ENCODE peak calls at places on chromosomes 4 and X, in six cellular contexts. Y is lower leg skin; C is naive thymus-derived CD4-positive, alpha-beta T cell; W is fibroblast of the aortic adventitia; Q is fibroblast of mammary gland; L is LNCaP clone FGC. F is an unnamed sample.

GRCh38 chr4:173167793-173168395 is 717 bp upstream of the GALNT7 start:
- DNase-seq in Y (no peak), C (no peak), W (peak; percentile 22), Q (peak; percentile 35), L (peak; percentile 82), F (peak; percentile 61)

GRCh38 chr4:93478805-93479204 is 349.7 kb upstream of the ATOH1 start:
- DNase-seq in Y (no peak), C (no peak), W (no peak), Q (no peak), L (no peak), F (no peak)

GRCh38 chr4:683247-683897 is 5.6 kb downstream of the SLC49A3 start:
- DNase-seq in Y (no peak), C (no peak), W (no peak), Q (no peak), L (no peak), F (no peak)

GRCh38 chr4:8019396-8020365 is 80.0 kb upstream of the AFAP1 start:
- DNase-seq in Y (peak; percentile 53), C (no peak), W (no peak), Q (no peak), L (no peak), F (no peak)

GRCh38 chrX:154048398-154048797 is 28.7 kb upstream of the IRAK1 start:
- DNase-seq in Y (no peak), C (no peak), W (no peak), Q (no peak), L (no peak), F (no peak)

GRCh38 chrX:53056292-53056691 is 7.7 kb downstream of the GPR173 start:
- DNase-seq in Y (no peak), C (no peak), W (no peak), Q (peak; percentile 50), L (no peak), F (no peak)

GRCh38 chr4:141571368-141571767 is 65.0 kb upstream of the IL15 start:
- DNase-seq in Y (no peak), C (no peak), W (peak; percentile 45), Q (peak; percentile 49), L (no peak), F (peak; percentile 38)

GRCh38 chr4:165077034-165077578 is 23.4 kb downstream of the TRIM75 start:
- DNase-seq in Y (no peak), C (no peak), W (no peak), Q (no peak), L (peak; percentile 30), F (no peak)

GRCh38 chrX:10769696-10770619 is 149.6 kb upstream of the MID1 start:
- DNase-seq in Y (no peak), C (no peak), W (peak; percentile 52), Q (peak; percentile 57), L (no peak), F (peak; percentile 44)

GRCh38 chr4:150206265-150206664 is 128.0 kb downstream of the DCLK2 start:
- DNase-seq in Y (no peak), C (no peak), W (no peak), Q (no peak), L (no peak), F (no peak)

GRCh38 chrX:80807606-80808159 is 2.0 kb downstream of the BRWD3 start:
- DNase-seq in Y (no peak), C (no peak), W (peak; percentile 10), Q (no peak), L (no peak), F (no peak)

GRCh38 chrX:78650906-78651437 is 8.2 kb downstream of the RTL3 start:
- DNase-seq in Y (no peak), C (no peak), W (peak; percentile 63), Q (peak; percentile 66), L (no peak), F (no peak)

GRCh38 chr4:140153744-140154571 is at the start of gene MAML3:
- DNase-seq in Y (peak; percentile 92), C (peak; percentile 73), W (peak; percentile 95), Q (peak; percentile 93), L (peak; percentile 90), F (peak; percentile 92)

GRCh38 chrX:65596270-65596669 is 61.7 kb upstream of the LAS1L start:
- DNase-seq in Y (no peak), C (no peak), W (peak; percentile 44), Q (peak; percentile 58), L (no peak), F (peak; percentile 37)

GRCh38 chr4:109930469-109930868 is 17.8 kb downstream of the EGF start:
- DNase-seq in Y (no peak), C (no peak), W (no peak), Q (no peak), L (no peak), F (no peak)
- H3K4me3 ChIP-seq in Y (no peak overlapping the region), C (no peak overlapping the region), W (no peak overlapping the region), Q (no peak overlapping the region), L (no peak overlapping the region), F (no peak overlapping the region)

GRCh38 chr4:158179465-158179864 is 6.6 kb upstream of the GASK1B start:
- DNase-seq in Y (no peak), C (no peak), W (no peak), Q (no peak), L (no peak), F (no peak)
- H3K4me3 ChIP-seq in Y (no peak overlapping the region), C (no peak overlapping the region), W (no peak overlapping the region), Q (no peak overlapping the region), L (no peak overlapping the region), F (no peak overlapping the region)

GRCh38 chr4:125319311-125319710 is 4.6 kb downstream of the FAT4 start:
- DNase-seq in Y (no peak), C (no peak), W (peak; percentile 17), Q (no peak), L (no peak), F (no peak)
- H3K4me3 ChIP-seq in Y (no peak overlapping the region), C (no peak overlapping the region), W (peak overlapping the region; percentile 92), Q (no peak overlapping the region), L (no peak overlapping the region), F (no peak overlapping the region)

GRCh38 chr4:94566420-94566819 is 114.7 kb downstream of the PDLIM5 start:
- DNase-seq in Y (no peak), C (no peak), W (no peak), Q (no peak), L (no peak), F (no peak)

GRCh38 chr4:94564252-94564651 is 112.5 kb downstream of the PDLIM5 start:
- DNase-seq in Y (no peak), C (no peak), W (no peak), Q (no peak), L (no peak), F (no peak)

GRCh38 chr4:94570558-94570957 is 118.8 kb downstream of the PDLIM5 start:
- DNase-seq in Y (no peak), C (no peak), W (no peak), Q (peak; percentile 16), L (no peak), F (no peak)

GRCh38 chr4:94571301-94571700 is 119.6 kb downstream of the PDLIM5 start:
- DNase-seq in Y (no peak), C (no peak), W (no peak), Q (no peak), L (no peak), F (no peak)

GRCh38 chr4:94567811-94568210 is 116.1 kb downstream of the PDLIM5 start:
- DNase-seq in Y (no peak), C (no peak), W (no peak), Q (no peak), L (no peak), F (no peak)
- H3K4me3 ChIP-seq in Y (no peak overlapping the region), C (no peak overlapping the region), W (no peak overlapping the region), Q (no peak overlapping the region), L (no peak overlapping the region), F (peak overlapping the region; percentile 14)

DNA sequence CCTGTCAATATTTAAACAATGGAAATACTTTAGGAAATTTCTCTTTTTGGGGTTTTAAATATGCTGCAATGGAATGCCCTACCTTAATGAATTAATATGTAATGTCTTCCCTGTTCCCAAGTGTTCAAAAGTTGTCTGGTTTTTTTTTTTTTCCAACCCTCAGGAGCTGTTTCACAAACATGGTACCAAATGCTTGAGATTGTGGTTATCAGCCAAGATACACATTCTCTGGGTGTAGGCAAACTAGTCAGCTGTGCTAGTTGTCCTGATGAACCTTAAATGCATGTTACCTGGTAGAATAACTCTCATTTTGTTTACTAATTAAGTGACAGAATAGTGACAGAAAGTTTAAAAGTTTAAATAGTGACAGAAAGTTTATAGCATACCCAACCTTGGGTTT is 50.7 kb downstream of the FHL1 start:
- DNase-seq in Y (no peak), C (no peak), W (no peak), Q (no peak), L (no peak), F (no peak)
- H3K4me3 ChIP-seq in Y (no peak overlapping the region), C (no peak overlapping the region), W (no peak overlapping the region), Q (no peak overlapping the region), L (no peak overlapping the region), F (no peak overlapping the region)

GRCh38 chr4:128287159-128287870 is at the start of gene PGRMC2:
- DNase-seq in Y (peak; percentile 47), C (peak; percentile 19), W (peak; percentile 28), Q (peak; percentile 24), L (no peak), F (peak; percentile 51)

GRCh38 chr4:128284317-128284716 is 3.3 kb downstream of the PGRMC2 start:
- DNase-seq in Y (no peak), C (no peak), W (no peak), Q (no peak), L (peak; percentile 63), F (no peak)

GRCh38 chr4:128283071-128283470 is 4.5 kb downstream of the PGRMC2 start:
- DNase-seq in Y (no peak), C (no peak), W (no peak), Q (no peak), L (no peak), F (no peak)

GRCh38 chr4:128286474-128287158 is 997 bp downstream of the PGRMC2 start:
- DNase-seq in Y (no peak), C (no peak), W (peak; percentile 66), Q (peak; percentile 48), L (peak; percentile 41), F (no peak)

DNA sequence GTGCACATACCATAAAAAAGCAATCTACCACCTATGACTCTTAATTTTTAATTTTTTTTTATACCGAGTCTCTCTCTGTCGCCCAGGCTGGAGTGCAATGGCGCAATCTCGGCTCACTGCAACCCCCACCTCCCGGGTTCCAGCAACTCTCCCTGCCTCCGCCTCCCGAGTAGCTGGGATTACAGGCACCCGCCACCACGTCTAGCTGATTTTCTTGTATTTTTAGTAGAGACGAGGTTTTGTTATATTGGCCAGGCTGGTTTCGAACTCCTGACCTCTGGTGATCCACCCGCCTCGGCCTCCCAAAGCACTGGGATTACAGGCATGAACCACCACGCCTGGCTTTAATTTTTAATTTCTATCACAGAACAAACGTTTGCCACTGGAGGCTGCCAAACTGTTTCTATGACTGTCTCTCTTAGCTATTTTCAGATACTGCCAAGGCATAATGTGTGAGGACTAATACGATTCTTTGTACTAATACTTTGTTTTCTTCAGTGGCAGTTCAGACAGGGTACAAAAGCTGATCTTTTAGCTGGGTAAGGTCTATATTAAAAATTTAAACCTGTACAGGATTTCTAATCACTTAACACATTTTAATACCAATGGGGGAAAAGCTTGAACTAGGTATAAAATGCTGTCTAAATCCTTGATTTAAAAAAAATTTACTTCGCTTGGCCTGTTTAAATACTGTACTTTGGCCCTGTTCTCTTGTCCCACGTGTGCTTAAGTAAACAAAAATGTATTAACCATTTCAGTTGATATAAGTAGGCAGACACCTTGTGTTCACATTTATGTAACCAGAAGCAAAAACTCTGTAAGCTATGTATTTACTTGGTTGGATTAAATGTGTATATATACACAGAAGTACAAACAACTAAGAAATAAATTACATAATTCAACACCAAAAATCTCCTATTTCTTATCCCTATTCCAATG is 2.3 kb downstream of the PGRMC2 start:
- DNase-seq in Y (peak; percentile 32), C (no peak), W (peak; percentile 81), Q (peak; percentile 79), L (peak; percentile 54), F (peak; percentile 42)
- H3K4me3 ChIP-seq in Y (no peak overlapping the region), C (no peak overlapping the region), W (peak overlapping the region; percentile 84), Q (peak overlapping the region; percentile 69), L (peak overlapping the region; percentile 82), F (peak overlapping the region; percentile 56)